ENCODE peak calls at places on chromosomes 7 and 10, in five cellular contexts. B, J, V, N and I are unnamed samples. For H4K20me1, the result is how much of the 10 kb centered on the place peaks cover.

GRCh38 chr7:134593530-134594392 is 44.9 kb downstream of the AKR1B15 start:
- DNase-seq in B (peak), J (no peak), V (peak), N (no peak), I (peak)

GRCh38 chr10:126458453-126458852 is 70.2 kb upstream of the ADAM12 start:
- DNase-seq in B (no peak), J (peak), V (no peak), N (no peak), I (no peak)

GRCh38 chr7:13069832-13070231 is 382.4 kb downstream of the ARL4A start:
- DNase-seq in B (no peak), J (no peak), V (no peak), N (no peak), I (no peak)

GRCh38 chr7:4849390-4849789 is 12.4 kb downstream of the PAPOLB start:
- DNase-seq in B (peak), J (no peak), V (peak), N (no peak), I (peak)

GRCh38 chr10:132832186-132832983 is 46.4 kb upstream of the NKX6-2 start:
- DNase-seq in B (no peak), J (no peak), V (no peak), N (no peak), I (no peak)

GRCh38 chr7:157895520-157896375 is 558.9 kb downstream of the DNAJB6 start:
- DNase-seq in B (no peak), J (no peak), V (no peak), N (no peak), I (no peak)

GRCh38 chr7:44322631-44323363 is 2.6 kb downstream of the CAMK2B start:
- DNase-seq in B (no peak), J (peak), V (no peak), N (no peak), I (peak)

GRCh38 chr10:67506083-67506756 is 189.8 kb downstream of the CTNNA3 start:
- DNase-seq in B (no peak), J (no peak), V (no peak), N (no peak), I (no peak)

GRCh38 chr10:12357525-12358151 is 8.3 kb downstream of the CAMK1D start:
- DNase-seq in B (no peak), J (no peak), V (no peak), N (no peak), I (no peak)

GRCh38 chr7:16356241-16356958 is 64.9 kb downstream of the CRPPA start:
- DNase-seq in B (no peak), J (no peak), V (no peak), N (no peak), I (peak)

GRCh38 chr10:69319911-69320316 is 41.6 kb downstream of the HK1 start:
- DNase-seq in B (no peak), J (no peak), V (no peak), N (no peak), I (peak)

GRCh38 chr7:1175967-1176851 is 16.2 kb upstream of the ZFAND2A start:
- DNase-seq in B (peak), J (peak), V (peak), N (peak), I (peak)
- TF ChIP-seq POLR2AphosphoS5 in B (no peak), J (no peak), V (peak), N (no peak), I (peak)

DNA sequence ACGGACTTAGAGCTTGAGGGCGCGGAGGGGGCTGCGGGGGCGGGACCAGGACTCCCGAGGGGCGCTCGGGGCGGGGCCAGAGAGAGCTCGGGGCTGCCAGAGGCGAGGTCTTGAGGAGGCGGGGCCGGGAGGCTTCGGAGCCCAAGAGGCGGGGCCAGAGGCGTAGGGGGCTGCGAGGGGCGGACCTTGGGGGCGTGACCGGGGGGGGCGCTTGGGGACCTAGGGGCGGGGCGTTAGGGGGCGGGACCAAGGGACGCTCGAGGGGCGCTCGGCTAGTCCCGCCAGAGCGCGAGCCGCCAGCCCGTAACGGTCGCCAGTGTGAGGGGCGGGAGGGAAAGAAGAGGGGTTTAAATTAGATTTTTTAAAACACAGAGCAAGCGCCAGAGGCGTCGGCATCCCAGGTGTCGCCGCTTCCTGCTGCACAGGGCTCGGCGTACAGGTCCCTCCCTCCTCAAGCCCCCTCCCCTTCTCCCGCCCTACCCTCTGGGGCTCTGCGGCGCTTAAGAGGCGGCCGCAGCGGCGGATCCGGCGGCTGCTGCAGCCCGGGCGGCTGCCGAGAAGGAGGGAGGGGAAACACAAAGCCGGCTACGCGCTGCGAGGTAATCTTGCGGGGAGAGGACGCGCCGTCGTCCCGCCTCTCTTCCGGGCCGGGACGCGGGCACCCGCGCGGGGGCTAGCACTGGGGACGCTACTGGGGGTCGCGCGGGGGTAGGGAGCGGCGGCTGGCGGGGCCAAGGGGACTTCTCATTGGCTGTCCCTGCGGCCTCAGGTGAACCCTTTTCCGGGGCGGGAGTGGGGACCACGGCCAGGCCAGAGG is at the start of gene ADD3:
- DNase-seq in B (peak), J (peak), V (peak), N (peak), I (peak)
- TF ChIP-seq EP300 in B (no peak), J (no peak), V (no peak), N (no peak), I (no peak)

DNA sequence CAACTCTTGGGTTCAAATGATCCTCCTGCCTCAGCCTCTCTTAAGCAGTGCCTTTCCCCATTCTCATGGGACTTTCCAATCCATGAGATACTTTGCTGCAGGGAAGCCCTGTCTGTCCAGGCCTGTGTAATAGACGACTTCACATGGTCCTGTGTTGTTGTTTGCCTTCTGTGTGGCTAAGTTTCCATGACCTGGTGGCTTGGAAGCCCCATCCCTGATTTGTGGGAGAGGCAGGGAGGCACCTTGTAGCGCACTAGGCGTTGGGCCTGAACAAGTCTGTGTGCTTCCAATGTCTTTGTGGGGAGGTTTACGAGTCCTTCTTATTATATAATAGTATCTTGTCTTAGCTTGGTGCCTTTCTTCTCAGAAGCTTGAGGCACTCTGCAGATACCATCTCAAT is 49.1 kb downstream of the TCF7L2 start:
- DNase-seq in B (no peak), J (no peak), V (no peak), N (no peak), I (no peak)
- H4K20me1 ChIP-seq in B (under half), J (under half), V (half or more), N (under half), I (under half)

DNA sequence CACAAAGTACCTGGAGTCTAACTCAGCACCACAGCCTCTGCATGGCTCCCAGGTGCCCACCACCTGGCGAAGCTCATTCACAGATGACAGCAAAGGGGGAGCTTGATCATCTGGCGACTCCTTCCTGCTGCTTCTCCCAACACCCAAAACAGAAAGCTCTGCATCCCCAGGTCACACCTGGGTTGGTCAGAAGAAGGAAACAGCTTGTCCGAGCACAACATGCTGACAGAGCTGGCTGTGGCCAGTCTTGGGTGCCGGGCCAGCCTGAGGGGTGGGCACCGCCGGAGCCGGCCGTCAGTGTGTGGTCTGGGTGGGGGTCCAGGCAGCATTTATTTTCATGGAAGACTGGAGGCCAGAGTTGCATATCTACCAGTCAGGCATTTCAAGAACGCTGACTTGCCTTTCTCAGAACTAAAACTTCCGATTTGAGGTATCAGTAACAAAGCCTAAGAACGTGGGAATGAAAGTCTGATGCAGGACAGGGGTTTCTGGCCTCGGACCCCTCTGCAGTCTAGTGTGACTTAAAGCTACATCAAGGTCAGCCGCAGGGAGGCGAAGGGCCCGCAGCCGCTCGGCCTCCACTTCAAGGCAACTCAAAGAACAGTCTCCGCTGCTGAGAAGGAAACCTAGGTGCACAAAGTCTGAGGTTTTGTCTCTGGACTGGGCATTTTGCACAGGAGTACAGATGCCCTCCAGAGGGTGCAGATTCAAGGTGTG is 109.6 kb downstream of the CYTH3 start:
- DNase-seq in B (no peak), J (no peak), V (no peak), N (no peak), I (no peak)
- TF ChIP-seq POLR2AphosphoS5 in B (no peak), J (no peak), V (no peak), N (peak), I (no peak)

GRCh38 chr10:80464557-80465466 is 10.7 kb downstream of the TSPAN14 start:
- DNase-seq in B (peak), J (no peak), V (peak), N (no peak), I (peak)
- TF ChIP-seq EP300 in B (no peak), J (no peak), V (no peak), N (no peak), I (no peak)

DNA sequence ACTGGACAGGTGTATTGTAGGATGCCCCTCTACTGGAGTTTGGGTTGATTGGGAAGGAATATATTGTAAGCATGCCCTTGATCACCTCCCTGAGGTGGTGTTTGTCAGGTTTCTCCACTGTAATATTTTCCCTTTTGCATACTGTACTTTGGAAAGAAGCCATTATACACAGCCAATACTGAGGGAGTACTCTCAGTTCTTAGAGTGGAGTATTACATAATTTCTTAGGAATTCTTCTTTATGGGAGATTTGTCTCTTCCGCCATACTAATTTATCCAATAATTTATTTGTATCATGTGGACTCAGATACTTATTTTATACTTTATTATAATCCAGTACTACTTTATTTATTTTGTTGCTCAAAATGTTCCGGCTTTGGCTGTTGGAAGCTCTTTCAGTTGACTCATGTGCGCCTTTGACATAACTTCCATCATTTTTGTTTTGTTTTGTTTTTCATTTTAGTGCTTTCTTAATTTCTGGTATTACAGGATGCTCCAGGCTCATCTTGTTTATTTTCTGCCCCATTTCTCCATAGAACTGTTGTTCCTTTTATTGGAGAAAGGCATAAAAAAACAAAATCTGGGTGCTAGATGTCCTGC is 29.7 kb downstream of the MKLN1 start:
- DNase-seq in B (no peak), J (no peak), V (no peak), N (no peak), I (no peak)
- H4K20me1 ChIP-seq in B (under half), J (under half), V (half or more), N (under half), I (half or more)